ENCODE peak calls at places on chromosome 9, in nine cellular contexts. U is iris pigment epithelial cell; V is hypothalamus; D is iPS-NIHi11; Q is astrocyte of the spinal cord; P is left ventricle myocardium inferior; I is naive thymus-derived CD4-positive, alpha-beta T cell; E is cardiac fibroblast; X is T-helper 22 cell. H is an unnamed sample.
A peak's percentile ranks its signal among the peaks of the same experiment; 100 is the strongest.

GRCh38 chr9:114085404-114085803 is 7.3 kb upstream of the AMBP start:
- DNase-seq in I (no peak), P (no peak), D (no peak), Q (no peak), X (no peak), V (no peak), U (no peak), E (no peak), H (no peak)

GRCh38 chr9:21402387-21403247 is 6.3 kb upstream of the IFNA8 start:
- DNase-seq in D (peak; percentile 59), Q (no peak), V (no peak), I (peak; percentile 6), P (no peak), E (no peak), U (no peak), X (no peak), H (peak; percentile 71)

GRCh38 chr9:134570151-134570621 is 71.4 kb upstream of the COL5A1 start:
- DNase-seq in P (peak; percentile 10), U (no peak), I (no peak), Q (no peak), V (no peak), D (peak; percentile 3), E (no peak), X (no peak), H (no peak)

GRCh38 chr9:135254176-135255032 is 166.9 kb downstream of the OLFM1 start:
- DNase-seq in U (no peak), X (no peak), D (no peak), P (peak; percentile 5), Q (no peak), V (no peak), E (no peak), I (no peak), H (no peak)

GRCh38 chr9:70472268-70473249 is 58.1 kb upstream of the KLF9 start:
- DNase-seq in Q (no peak), U (peak; percentile 51), D (no peak), I (no peak), X (no peak), E (no peak), V (no peak), P (no peak), H (no peak)

GRCh38 chr9:109382182-109382581 is 61.3 kb upstream of the EPB41L4B start:
- DNase-seq in V (no peak), D (no peak), E (no peak), U (no peak), P (no peak), I (no peak), Q (no peak), X (no peak), H (no peak)

GRCh38 chr9:101315129-101315459 is 69.7 kb downstream of the BAAT start:
- DNase-seq in V (no peak), U (no peak), D (no peak), X (no peak), E (no peak), P (no peak), Q (no peak), I (no peak), H (no peak)

GRCh38 chr9:88641471-88642240 is 106.7 kb downstream of the NXNL2 start:
- DNase-seq in D (no peak), V (no peak), P (no peak), X (no peak), Q (no peak), U (peak; percentile 11), E (no peak), I (no peak), H (no peak)

GRCh38 chr9:118522093-118523028 is 818.2 kb downstream of the TLR4 start:
- DNase-seq in U (peak; percentile 56), D (peak; percentile 82), E (peak; percentile 38), P (peak; percentile 23), I (no peak), X (no peak), Q (peak; percentile 67), V (no peak), H (peak; percentile 56)

GRCh38 chr9:16271967-16272366 is 598.5 kb downstream of the BNC2 start:
- DNase-seq in X (no peak), Q (no peak), P (no peak), E (no peak), D (no peak), U (no peak), I (no peak), V (no peak), H (no peak)

GRCh38 chr9:136566899-136567298 is 21.1 kb upstream of the NOTCH1 start:
- DNase-seq in U (no peak), I (no peak), E (peak; percentile 62), D (no peak), Q (no peak), V (peak; percentile 61), X (no peak), P (peak; percentile 66), H (no peak)

H was measured in HEK293T.